ENCODE peak calls at places on chromosomes 6 and 20, in four cellular contexts. N, P, K and V are unnamed samples.

GRCh38 chr6:49805246-49805645 is 18.2 kb upstream of the PGK2 start:
- DNase-seq in N (no peak), P (no peak), K (no peak), V (no peak)

GRCh38 chr20:2178328-2179232 is 77.0 kb downstream of the STK35 start:
- DNase-seq in N (no peak), P (no peak), K (no peak), V (no peak)

GRCh38 chr6:143872211-143872610 is 7.9 kb downstream of the ZC2HC1B start:
- DNase-seq in N (no peak), P (no peak), K (no peak), V (no peak)

GRCh38 chr6:162478191-162478642 is 249.3 kb downstream of the PRKN start:
- DNase-seq in N (no peak), P (no peak), K (no peak), V (no peak)

GRCh38 chr20:4119854-4120209 is 104.5 kb upstream of the RNF24 start:
- DNase-seq in N (no peak), P (no peak), K (no peak), V (no peak)

GRCh38 chr20:53434662-53435061 is 159.0 kb downstream of the ZNF217 start:
- DNase-seq in N (no peak), P (no peak), K (no peak), V (no peak)

GRCh38 chr20:17939622-17940446 is 28.8 kb downstream of the SNX5 start:
- DNase-seq in N (no peak), P (no peak), K (no peak), V (no peak)

GRCh38 chr6:90078513-90079289 is 184.4 kb downstream of the GJA10 start:
- DNase-seq in N (peak; percentile 81), P (no peak), K (no peak), V (no peak)

GRCh38 chr6:170097505-170098427 is 193.1 kb downstream of the DLL1 start:
- DNase-seq in N (no peak), P (no peak), K (no peak), V (no peak)

GRCh38 chr20:12110711-12111110 is 193.0 kb downstream of the BTBD3 start:
- DNase-seq in N (no peak), P (no peak), K (peak; percentile 8), V (no peak)

GRCh38 chr6:25490018-25490865 is 161.8 kb upstream of the SCGN start:
- DNase-seq in N (peak; percentile 38), P (peak; percentile 66), K (peak; percentile 67), V (peak; percentile 47)

GRCh38 chr6:154306696-154307095 is 49.9 kb downstream of the IPCEF1 start:
- DNase-seq in N (no peak), P (no peak), K (no peak), V (no peak)

GRCh38 chr20:17833036-17833674 is 133.4 kb downstream of the BANF2 start:
- DNase-seq in N (no peak), P (no peak), K (no peak), V (no peak)

GRCh38 chr6:163670283-163670682 is 255.8 kb downstream of the QKI start:
- DNase-seq in N (no peak), P (no peak), K (no peak), V (no peak)

GRCh38 chr20:1674361-1674760 is 16.8 kb upstream of the SIRPG start:
- DNase-seq in N (no peak), P (no peak), K (no peak), V (no peak)

GRCh38 chr20:32524871-32525501 is 60.1 kb downstream of the NOL4L start:
- DNase-seq in N (no peak), P (no peak), K (no peak), V (no peak)

GRCh38 chr6:90411292-90411781 is 114.7 kb upstream of the BACH2 start:
- DNase-seq in N (peak; percentile 79), P (no peak), K (no peak), V (peak; percentile 17)

GRCh38 chr6:87722831-87723726 is 21.0 kb upstream of the AKIRIN2 start:
- DNase-seq in N (no peak), P (peak; percentile 89), K (peak; percentile 93), V (no peak)

GRCh38 chr6:37311666-37312473 is 41.9 kb upstream of the RNF8 start:
- DNase-seq in N (no peak), P (no peak), K (peak; percentile 22), V (no peak)

GRCh38 chr6:20955751-20956150 is 421.5 kb downstream of the CDKAL1 start:
- DNase-seq in N (no peak), P (no peak), K (no peak), V (no peak)

GRCh38 chr20:33475381-33476160 is 14.3 kb upstream of the CBFA2T2 start:
- DNase-seq in N (no peak), P (no peak), K (no peak), V (no peak)

GRCh38 chr6:160790028-160790792 is 88.2 kb downstream of the PLG start:
- DNase-seq in N (no peak), P (no peak), K (no peak), V (no peak)

GRCh38 chr6:169023161-169023874 is 230.3 kb downstream of the THBS2 start:
- DNase-seq in N (no peak), P (no peak), K (no peak), V (no peak)

GRCh38 chr6:42520786-42521607 is 42.8 kb upstream of the UBR2 start:
- DNase-seq in N (peak; percentile 8), P (no peak), K (peak; percentile 65), V (no peak)

GRCh38 chr20:34439168-34439567 is 76.1 kb downstream of the ITCH start:
- DNase-seq in N (no peak), P (no peak), K (no peak), V (no peak)

GRCh38 chr6:168320661-168321060 is 1.1 kb upstream of the DACT2 start:
- DNase-seq in N (no peak), P (no peak), K (no peak), V (no peak)

GRCh38 chr6:20213271-20213798 is 1.1 kb upstream of the MBOAT1 start:
- DNase-seq in N (no peak), P (no peak), K (no peak), V (no peak)

GRCh38 chr6:25329156-25329555 is 50.0 kb downstream of the CARMIL1 start:
- DNase-seq in N (no peak), P (no peak), K (no peak), V (no peak)

GRCh38 chr20:48750376-48750775 is 77.4 kb downstream of the PREX1 start:
- DNase-seq in N (no peak), P (no peak), K (no peak), V (no peak)

GRCh38 chr20:63096681-63097335 is 90.0 kb upstream of the BHLHE23 start:
- DNase-seq in N (no peak), P (no peak), K (no peak), V (no peak)

GRCh38 chr6:133546098-133546497 is 304.9 kb downstream of the EYA4 start:
- DNase-seq in N (no peak), P (no peak), K (no peak), V (no peak)

GRCh38 chr6:88728756-88729155 is 234.7 kb downstream of the RNGTT start:
- DNase-seq in N (no peak), P (no peak), K (no peak), V (no peak)

GRCh38 chr20:33251496-33251895 is 15.7 kb downstream of the BPIFA1 start:
- DNase-seq in N (no peak), P (no peak), K (no peak), V (no peak)

GRCh38 chr6:5325173-5325572 is 63.9 kb downstream of the FARS2 start:
- DNase-seq in N (no peak), P (no peak), K (no peak), V (no peak)

GRCh38 chr20:54167909-54168872 is 5.6 kb downstream of the CYP24A1 start:
- DNase-seq in N (no peak), P (no peak), K (no peak), V (no peak)

GRCh38 chr20:36408219-36408618 is 102.1 kb downstream of the DLGAP4 start:
- DNase-seq in N (no peak), P (no peak), K (peak; percentile 58), V (no peak)

GRCh38 chr6:125020385-125020784 is 58.1 kb downstream of the RNF217 start:
- DNase-seq in N (no peak), P (no peak), K (peak; percentile 68), V (no peak)

GRCh38 chr6:35302604-35303218 is 5.1 kb downstream of the DEF6 start:
- DNase-seq in N (peak; percentile 87), P (no peak), K (peak; percentile 38), V (no peak)